ENCODE peak calls at places on chromosomes 12 and 14, in ten cellular contexts. P is psoas muscle; O is A673; I is AG10803; E is stomach; W is keratinocyte; C is CD8-positive, alpha-beta T cell; V is heart right ventricle; F is right lobe of liver; G is endodermal cell. L is an unnamed sample.

GRCh38 chr14:86527312-86527711 is 997.4 kb downstream of the FLRT2 start:
- DNase-seq in P (no peak), O (no peak), I (no peak), E (no peak), W (peak), C (no peak), V (no peak), F (no peak), G (no peak), L (no peak)

GRCh38 chr14:76133103-76133502 is 18.6 kb upstream of the GPATCH2L start:
- DNase-seq in P (no peak), O (peak), I (peak), E (no peak), W (no peak), C (no peak), V (no peak), F (no peak), G (peak), L (peak)

GRCh38 chr12:30000401-30000800 is 216.7 kb upstream of the TMTC1 start:
- DNase-seq in P (no peak), O (peak), I (no peak), E (no peak), W (no peak), C (no peak), V (no peak), F (no peak), G (no peak), L (peak)

GRCh38 chr14:92517761-92518160 is 4.2 kb downstream of the RIN3 start:
- DNase-seq in P (no peak), O (no peak), I (no peak), E (no peak), W (no peak), C (no peak), V (no peak), F (no peak), G (no peak), L (no peak)

GRCh38 chr12:43551971-43552559 is at the start of gene ADAMTS20:
- DNase-seq in P (no peak), O (peak), I (no peak), E (no peak), W (no peak), C (no peak), V (no peak), F (no peak), G (peak), L (no peak)

GRCh38 chr14:75519826-75520692 is 2.2 kb upstream of the BATF start:
- DNase-seq in P (no peak), O (no peak), I (peak), E (no peak), W (no peak), C (no peak), V (no peak), F (no peak), G (no peak), L (peak)

GRCh38 chr12:112370156-112370555 is 12.1 kb downstream of the HECTD4 start:
- DNase-seq in P (no peak), O (no peak), I (peak), E (no peak), W (no peak), C (no peak), V (no peak), F (no peak), G (no peak), L (no peak)

GRCh38 chr12:78490841-78491240 is 373.7 kb upstream of the SYT1 start:
- DNase-seq in P (no peak), O (no peak), I (peak), E (no peak), W (no peak), C (no peak), V (no peak), F (no peak), G (no peak), L (peak)

GRCh38 chr14:93546642-93547041 is 115.9 kb downstream of the UNC79 start:
- DNase-seq in P (no peak), O (no peak), I (no peak), E (no peak), W (no peak), C (no peak), V (no peak), F (no peak), G (no peak), L (no peak)

GRCh38 chr12:76706099-76706498 is 57.8 kb upstream of the ZDHHC17 start:
- DNase-seq in P (no peak), O (no peak), I (peak), E (no peak), W (no peak), C (no peak), V (no peak), F (no peak), G (no peak), L (peak)

GRCh38 chr12:24668563-24668962 is 280.3 kb downstream of the BCAT1 start:
- DNase-seq in P (no peak), O (no peak), I (no peak), E (no peak), W (no peak), C (no peak), V (no peak), F (no peak), G (no peak), L (peak)

GRCh38 chr12:132593938-132594358 is 16.4 kb downstream of the LRCOL1 start:
- DNase-seq in P (peak), O (peak), I (peak), E (peak), W (peak), C (no peak), V (peak), F (peak), G (peak), L (peak)

GRCh38 chr12:56477521-56478225 is 9.3 kb downstream of the SPRYD4 start:
- DNase-seq in P (no peak), O (no peak), I (no peak), E (no peak), W (no peak), C (no peak), V (no peak), F (no peak), G (no peak), L (no peak)

GRCh38 chr12:56521590-56522371 is at the start of gene RBMS2:
- DNase-seq in P (peak), O (peak), I (peak), E (peak), W (peak), C (peak), V (peak), F (peak), G (peak), L (peak)

GRCh38 chr12:9940370-9940769 is 8.2 kb upstream of the CLEC2A start:
- DNase-seq in P (no peak), O (peak), I (no peak), E (no peak), W (no peak), C (no peak), V (no peak), F (no peak), G (no peak), L (peak)

GRCh38 chr12:39764944-39765560 is 145.4 kb upstream of the ABCD2 start:
- DNase-seq in P (no peak), O (peak), I (peak), E (no peak), W (no peak), C (no peak), V (no peak), F (no peak), G (no peak), L (peak)

GRCh38 chr14:54699087-54699530 is 132.2 kb downstream of the SAMD4A start:
- DNase-seq in P (peak), O (no peak), I (peak), E (no peak), W (no peak), C (no peak), V (peak), F (no peak), G (no peak), L (no peak)

GRCh38 chr14:32809255-32809654 is 129.4 kb upstream of the NPAS3 start:
- DNase-seq in P (no peak), O (peak), I (no peak), E (no peak), W (no peak), C (no peak), V (no peak), F (no peak), G (no peak), L (no peak)

GRCh38 chr12:9943244-9943643 is 11.1 kb upstream of the CLEC2A start:
- DNase-seq in P (no peak), O (no peak), I (no peak), E (no peak), W (no peak), C (no peak), V (no peak), F (no peak), G (no peak), L (no peak)

GRCh38 chr12:27180862-27181261 is 63.2 kb upstream of the STK38L start:
- DNase-seq in P (no peak), O (no peak), I (no peak), E (no peak), W (no peak), C (no peak), V (no peak), F (no peak), G (no peak), L (peak)

GRCh38 chr12:6338955-6339761 is 2.7 kb downstream of the TNFRSF1A start:
- DNase-seq in P (no peak), O (no peak), I (no peak), E (no peak), W (no peak), C (no peak), V (no peak), F (no peak), G (peak), L (peak)

GRCh38 chr12:1628671-1629337 is at the start of gene WNT5B:
- DNase-seq in P (no peak), O (no peak), I (no peak), E (no peak), W (no peak), C (no peak), V (no peak), F (no peak), G (no peak), L (no peak)

GRCh38 chr12:5807538-5808219 is 137.4 kb downstream of the ANO2 start:
- DNase-seq in P (no peak), O (no peak), I (peak), E (no peak), W (no peak), C (no peak), V (no peak), F (no peak), G (no peak), L (no peak)

GRCh38 chr14:78164226-78164853 is 5.8 kb upstream of the NRXN3 start:
- DNase-seq in P (no peak), O (peak), I (no peak), E (peak), W (no peak), C (no peak), V (no peak), F (peak), G (peak), L (no peak)

GRCh38 chr12:104667139-104667538 is 210.4 kb downstream of the CHST11 start:
- DNase-seq in P (no peak), O (no peak), I (peak), E (no peak), W (no peak), C (no peak), V (no peak), F (no peak), G (no peak), L (peak)

GRCh38 chr14:77044776-77045569 is 16.5 kb upstream of the IRF2BPL start:
- DNase-seq in P (peak), O (no peak), I (peak), E (no peak), W (no peak), C (no peak), V (no peak), F (peak), G (peak), L (peak)

GRCh38 chr14:76307786-76308780 is 67.9 kb upstream of the ESRRB start:
- DNase-seq in P (no peak), O (no peak), I (no peak), E (no peak), W (no peak), C (no peak), V (no peak), F (no peak), G (peak), L (no peak)

GRCh38 chr14:66603945-66604344 is 96.0 kb downstream of the GPHN start:
- DNase-seq in P (no peak), O (no peak), I (no peak), E (no peak), W (no peak), C (no peak), V (no peak), F (no peak), G (no peak), L (no peak)

GRCh38 chr12:107393043-107393725 is 292.4 kb upstream of the PWP1 start:
- DNase-seq in P (no peak), O (no peak), I (no peak), E (no peak), W (no peak), C (no peak), V (no peak), F (no peak), G (no peak), L (no peak)

GRCh38 chr12:117189725-117190209 is 503 bp downstream of the FBXO21 start:
- DNase-seq in P (peak), O (peak), I (peak), E (peak), W (no peak), C (peak), V (peak), F (peak), G (peak), L (peak)

DNA sequence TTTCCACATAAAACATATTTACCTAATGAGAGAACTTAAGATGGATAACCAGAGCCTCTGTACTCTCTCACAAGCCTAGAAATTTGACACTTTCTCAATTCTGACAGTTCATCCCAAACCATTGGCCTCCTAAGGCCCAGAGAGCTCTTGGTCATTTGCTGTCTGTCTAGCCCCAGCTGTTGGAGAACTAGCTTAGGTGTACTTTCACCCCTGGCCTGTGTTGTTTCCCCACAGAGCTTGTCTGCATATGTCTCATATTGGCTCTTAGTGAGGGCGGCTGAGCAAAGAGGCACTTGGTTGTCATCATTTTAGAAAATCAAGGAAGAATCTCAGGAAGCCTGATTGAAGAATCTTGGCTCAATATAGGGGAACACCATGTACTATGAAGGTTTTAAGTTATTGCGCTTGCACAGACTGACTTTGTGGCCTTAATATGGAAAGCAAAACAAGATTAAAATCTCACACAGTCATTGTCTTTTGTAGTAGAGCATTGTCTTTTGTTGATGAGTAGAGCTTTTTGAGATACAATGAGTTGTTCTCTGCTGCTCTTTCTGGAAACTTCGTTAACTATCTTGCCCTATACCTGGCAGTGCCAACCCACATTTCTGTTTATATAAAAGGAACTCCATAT is 324.6 kb downstream of the RAD51B start:
- DNase-seq in P (peak), O (no peak), I (peak), E (no peak), W (no peak), C (no peak), V (no peak), F (no peak), G (no peak), L (peak)
- TF ChIP-seq CTCF in P (no peak), O (no peak), I (no peak), E (no peak), W (no peak), C (no peak), V (no peak), F (no peak), G (no peak), L (no peak)

DNA sequence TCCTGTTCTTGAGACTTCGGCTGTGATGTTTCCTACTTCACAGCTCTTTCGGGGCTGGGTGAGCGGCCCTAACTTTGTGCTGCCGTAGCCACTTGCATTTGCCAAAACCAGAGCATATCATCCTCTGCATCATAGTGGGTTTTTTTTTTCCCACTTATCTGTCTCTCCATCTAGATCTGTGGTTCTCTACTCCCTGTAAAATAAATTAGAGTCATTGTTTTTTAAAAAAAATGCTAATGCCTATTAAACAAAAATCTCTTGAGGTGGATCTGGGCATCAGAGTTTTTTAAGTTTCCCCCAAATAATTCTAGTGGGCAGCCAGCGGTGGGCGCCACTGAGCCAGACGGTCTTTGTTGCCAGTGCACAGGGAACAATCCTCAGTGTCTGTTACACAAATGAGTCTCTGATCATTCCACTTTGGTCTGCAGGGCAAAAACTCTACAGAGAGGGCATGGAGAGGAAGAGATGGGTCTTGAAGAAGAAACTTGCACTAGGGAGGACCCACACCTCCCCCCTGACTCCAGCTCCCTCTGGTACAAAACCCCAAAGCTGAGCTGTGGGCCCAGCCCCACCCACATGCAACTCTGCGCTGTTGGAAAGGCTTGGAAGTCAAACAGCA is 62.4 kb upstream of the BCL2L14 start:
- DNase-seq in P (no peak), O (peak), I (no peak), E (no peak), W (no peak), C (no peak), V (no peak), F (no peak), G (peak), L (no peak)
- H3K4me3 ChIP-seq in P (no peak), O (no peak), I (no peak), E (no peak), W (no peak), C (no peak), V (no peak), F (no peak), G (no peak), L (no peak)

GRCh38 chr14:100134591-100134990 is 24.9 kb downstream of the DEGS2 start:
- DNase-seq in P (no peak), O (no peak), I (no peak), E (peak), W (no peak), C (no peak), V (no peak), F (no peak), G (no peak), L (no peak)

GRCh38 chr14:100132903-100133510 is 26.4 kb downstream of the DEGS2 start:
- DNase-seq in P (no peak), O (peak), I (peak), E (no peak), W (no peak), C (no peak), V (no peak), F (no peak), G (no peak), L (peak)

GRCh38 chr14:100130471-100130870 is 29.0 kb downstream of the DEGS2 start:
- DNase-seq in P (no peak), O (no peak), I (no peak), E (no peak), W (no peak), C (no peak), V (no peak), F (no peak), G (no peak), L (no peak)

GRCh38 chr14:100131181-100131580 is 28.3 kb downstream of the DEGS2 start:
- DNase-seq in P (no peak), O (no peak), I (no peak), E (peak), W (no peak), C (no peak), V (no peak), F (no peak), G (peak), L (no peak)

DNA sequence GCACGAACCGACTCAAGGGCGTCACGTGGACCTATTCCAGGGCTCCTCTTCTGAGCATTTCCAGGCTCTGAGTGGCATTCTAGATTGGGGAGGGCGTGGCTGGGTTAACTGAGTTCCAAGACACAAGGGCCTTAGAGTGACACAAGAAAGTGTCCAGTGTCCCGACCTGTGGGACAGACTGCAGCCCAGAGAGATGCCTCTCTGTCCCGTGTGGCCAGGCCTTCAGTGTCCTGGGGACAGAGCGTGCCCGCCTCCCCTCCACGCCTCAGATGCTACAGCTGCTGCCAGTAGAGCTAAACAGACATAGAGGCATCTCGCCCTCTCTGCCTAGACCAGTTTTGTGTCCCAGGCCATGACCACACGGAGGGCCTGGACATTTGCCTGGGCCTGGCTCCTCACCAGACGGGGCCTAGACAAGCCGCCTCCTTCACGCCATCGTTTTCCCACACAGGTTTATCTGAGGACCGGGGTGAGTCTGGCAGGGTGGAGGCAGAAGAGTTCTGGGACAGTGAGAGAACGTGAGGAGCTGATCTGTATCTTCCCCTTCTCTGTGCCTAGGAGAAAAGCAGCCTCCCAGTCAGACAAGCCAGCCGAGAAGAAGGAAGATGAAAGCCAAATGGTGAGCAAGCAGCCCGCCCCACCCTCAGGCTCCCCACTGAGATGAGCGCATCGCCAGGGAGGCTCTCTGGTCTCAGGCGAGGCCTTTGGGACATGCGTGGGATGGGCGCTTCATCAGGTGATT is 27.1 kb downstream of the DEGS2 start:
- DNase-seq in P (peak), O (peak), I (peak), E (no peak), W (no peak), C (no peak), V (no peak), F (no peak), G (no peak), L (peak)
- TF ChIP-seq CTCF in P (no peak), O (no peak), I (no peak), E (no peak), W (no peak), C (no peak), V (no peak), F (no peak), G (no peak), L (no peak)

DNA sequence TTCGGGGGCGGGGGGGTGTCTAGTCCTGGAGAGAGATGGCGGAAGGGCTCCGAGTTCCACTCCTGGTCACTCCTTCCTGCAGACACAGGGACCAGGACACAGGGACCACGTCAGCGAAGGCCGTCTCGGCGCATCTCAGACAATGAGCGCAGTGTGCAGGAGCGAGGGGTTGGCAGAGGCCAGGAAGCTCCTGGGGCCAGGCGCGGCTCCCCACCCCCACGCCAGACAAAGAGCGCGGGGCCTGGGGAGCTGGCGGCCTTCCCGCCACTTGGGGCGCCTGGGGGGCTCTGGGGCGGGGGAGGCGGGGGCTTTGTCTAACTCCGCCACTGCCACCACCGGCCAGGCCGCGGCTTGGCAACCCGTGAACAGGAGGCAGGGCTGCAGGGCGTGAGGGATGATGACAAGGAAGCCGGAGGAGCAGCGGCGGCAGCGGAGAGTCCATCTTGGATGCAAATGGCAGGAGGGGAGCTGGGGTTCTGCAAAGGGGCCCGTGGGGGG is 2.2 kb downstream of the CDK2AP1 start:
- DNase-seq in P (peak), O (peak), I (peak), E (peak), W (no peak), C (no peak), V (peak), F (peak), G (peak), L (peak)
- H3K4me3 ChIP-seq in P (peak), O (peak), I (peak), E (peak), W (peak), C (peak), V (peak), F (peak), G (peak), L (peak)

DNA sequence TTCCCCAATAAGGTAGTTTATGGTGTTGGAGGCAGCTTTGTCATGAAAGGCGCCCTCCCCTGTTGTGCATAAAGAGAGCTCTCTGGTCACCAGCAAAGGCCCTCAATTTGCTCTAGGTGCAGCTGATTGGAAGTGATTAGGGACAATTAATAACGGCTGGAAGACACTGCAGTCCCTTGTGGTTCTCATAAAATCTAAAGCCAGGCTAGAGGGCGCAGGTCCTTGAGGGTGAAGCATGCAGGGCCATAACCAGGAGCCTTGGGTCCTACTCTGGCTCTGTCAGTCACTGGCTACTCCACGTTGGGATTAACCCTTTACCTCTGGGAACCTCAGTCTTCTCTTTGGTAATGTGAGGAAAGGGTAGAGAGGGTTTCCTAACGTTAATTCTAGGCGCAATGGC is 1.9 kb downstream of the DAAM1 start:
- DNase-seq in P (no peak), O (no peak), I (peak), E (no peak), W (no peak), C (no peak), V (no peak), F (no peak), G (peak), L (no peak)
- TF ChIP-seq CTCF in P (no peak), O (no peak), I (peak), E (no peak), W (peak), C (no peak), V (peak), F (no peak), G (peak), L (no peak)

L was measured in fibroblast of villous mesenchyme.